ENCODE peak calls at places on chromosomes 2 and 18, in four cellular contexts. One of them, this sample, is unnamed.

GRCh38 chr2:25639131-25639530 is 34.2 kb downstream of the DTNB start:
- DNase-seq in GM10248: no peak
- DNase-seq in HTR-8/SVneo: no peak
- DNase-seq in activated CD8-positive, alpha-beta memory T cell treated with anti-CD3 and anti-CD28 coated beads for 24 hours: no peak
- DNase-seq in this sample: no peak

GRCh38 chr2:46342566-46343315 is 45.5 kb downstream of the EPAS1 start:
- DNase-seq in GM10248: no peak
- DNase-seq in activated CD8-positive, alpha-beta memory T cell treated with anti-CD3 and anti-CD28 coated beads for 24 hours: no peak
- DNase-seq in HTR-8/SVneo: no peak
- DNase-seq in this sample: no peak

GRCh38 chr2:26086155-26086634 is 52.3 kb downstream of the RAB10 start:
- DNase-seq in HTR-8/SVneo: no peak
- DNase-seq in GM10248: peak; percentile 18
- DNase-seq in activated CD8-positive, alpha-beta memory T cell treated with anti-CD3 and anti-CD28 coated beads for 24 hours: peak; percentile 64
- DNase-seq in this sample: peak; percentile 91

GRCh38 chr2:24409700-24410556 is 49.6 kb upstream of the ITSN2 start:
- DNase-seq in HTR-8/SVneo: peak; percentile 75
- DNase-seq in activated CD8-positive, alpha-beta memory T cell treated with anti-CD3 and anti-CD28 coated beads for 24 hours: no peak
- DNase-seq in GM10248: peak; percentile 77
- DNase-seq in this sample: peak; percentile 74

GRCh38 chr18:26511339-26512071 is 36.8 kb downstream of the KCTD1 start:
- DNase-seq in GM10248: no peak
- DNase-seq in HTR-8/SVneo: no peak
- DNase-seq in activated CD8-positive, alpha-beta memory T cell treated with anti-CD3 and anti-CD28 coated beads for 24 hours: no peak
- DNase-seq in this sample: no peak

GRCh38 chr18:57094199-57094598 is 52.7 kb upstream of the BOD1L2 start:
- DNase-seq in GM10248: no peak
- DNase-seq in activated CD8-positive, alpha-beta memory T cell treated with anti-CD3 and anti-CD28 coated beads for 24 hours: no peak
- DNase-seq in HTR-8/SVneo: no peak
- DNase-seq in this sample: no peak

GRCh38 chr18:7840445-7840844 is 273.3 kb downstream of the PTPRM start:
- DNase-seq in HTR-8/SVneo: no peak
- DNase-seq in GM10248: no peak
- DNase-seq in activated CD8-positive, alpha-beta memory T cell treated with anti-CD3 and anti-CD28 coated beads for 24 hours: no peak
- DNase-seq in this sample: no peak

GRCh38 chr18:8962192-8962772 is 140.2 kb upstream of the NDUFV2 start:
- DNase-seq in GM10248: no peak
- DNase-seq in HTR-8/SVneo: no peak
- DNase-seq in activated CD8-positive, alpha-beta memory T cell treated with anti-CD3 and anti-CD28 coated beads for 24 hours: no peak
- DNase-seq in this sample: no peak

GRCh38 chr2:234494361-234495075 is 2.4 kb downstream of the ARL4C start:
- DNase-seq in HTR-8/SVneo: no peak
- DNase-seq in GM10248: no peak
- DNase-seq in activated CD8-positive, alpha-beta memory T cell treated with anti-CD3 and anti-CD28 coated beads for 24 hours: no peak
- DNase-seq in this sample: peak; percentile 68

GRCh38 chr2:72116081-72116533 is 31.6 kb downstream of the CYP26B1 start:
- DNase-seq in GM10248: no peak
- DNase-seq in HTR-8/SVneo: peak; percentile 75
- DNase-seq in activated CD8-positive, alpha-beta memory T cell treated with anti-CD3 and anti-CD28 coated beads for 24 hours: no peak
- DNase-seq in this sample: no peak

GRCh38 chr2:120680136-120680761 is 55.4 kb upstream of the GLI2 start:
- DNase-seq in HTR-8/SVneo: peak; percentile 84
- DNase-seq in activated CD8-positive, alpha-beta memory T cell treated with anti-CD3 and anti-CD28 coated beads for 24 hours: peak; percentile 89
- DNase-seq in GM10248: peak; percentile 74
- DNase-seq in this sample: peak; percentile 79

GRCh38 chr18:13410471-13410870 is 191.9 kb downstream of the LDLRAD4 start:
- DNase-seq in activated CD8-positive, alpha-beta memory T cell treated with anti-CD3 and anti-CD28 coated beads for 24 hours: no peak
- DNase-seq in HTR-8/SVneo: no peak
- DNase-seq in GM10248: no peak
- DNase-seq in this sample: no peak

GRCh38 chr18:8777846-8778245 is 72.5 kb downstream of the MTCL1 start:
- DNase-seq in activated CD8-positive, alpha-beta memory T cell treated with anti-CD3 and anti-CD28 coated beads for 24 hours: no peak
- DNase-seq in GM10248: no peak
- DNase-seq in HTR-8/SVneo: no peak
- DNase-seq in this sample: no peak

GRCh38 chr18:78782951-78783563 is 196.6 kb upstream of the SALL3 start:
- DNase-seq in GM10248: no peak
- DNase-seq in activated CD8-positive, alpha-beta memory T cell treated with anti-CD3 and anti-CD28 coated beads for 24 hours: no peak
- DNase-seq in HTR-8/SVneo: no peak
- DNase-seq in this sample: no peak

GRCh38 chr2:72959554-72959953 is 42.2 kb downstream of the EMX1 start:
- DNase-seq in activated CD8-positive, alpha-beta memory T cell treated with anti-CD3 and anti-CD28 coated beads for 24 hours: no peak
- DNase-seq in GM10248: no peak
- DNase-seq in HTR-8/SVneo: no peak
- DNase-seq in this sample: no peak

GRCh38 chr2:139156730-139157129 is 376.5 kb upstream of the NXPH2 start:
- DNase-seq in HTR-8/SVneo: no peak
- DNase-seq in activated CD8-positive, alpha-beta memory T cell treated with anti-CD3 and anti-CD28 coated beads for 24 hours: no peak
- DNase-seq in GM10248: no peak
- DNase-seq in this sample: no peak

GRCh38 chr2:133812826-133813617 is 244.8 kb upstream of the NCKAP5 start:
- DNase-seq in HTR-8/SVneo: no peak
- DNase-seq in GM10248: no peak
- DNase-seq in activated CD8-positive, alpha-beta memory T cell treated with anti-CD3 and anti-CD28 coated beads for 24 hours: no peak
- DNase-seq in this sample: peak; percentile 86

GRCh38 chr18:75162467-75162866 is 46.5 kb downstream of the PTGR3 start:
- DNase-seq in GM10248: no peak
- DNase-seq in HTR-8/SVneo: no peak
- DNase-seq in activated CD8-positive, alpha-beta memory T cell treated with anti-CD3 and anti-CD28 coated beads for 24 hours: no peak
- DNase-seq in this sample: peak; percentile 27

GRCh38 chr2:240300261-240300821 is 135.1 kb upstream of the GPC1 start:
- DNase-seq in activated CD8-positive, alpha-beta memory T cell treated with anti-CD3 and anti-CD28 coated beads for 24 hours: no peak
- DNase-seq in HTR-8/SVneo: no peak
- DNase-seq in GM10248: no peak
- DNase-seq in this sample: no peak

GRCh38 chr2:64845273-64845905 is 143.8 kb upstream of the SLC1A4 start:
- DNase-seq in HTR-8/SVneo: no peak
- DNase-seq in GM10248: no peak
- DNase-seq in activated CD8-positive, alpha-beta memory T cell treated with anti-CD3 and anti-CD28 coated beads for 24 hours: no peak
- DNase-seq in this sample: no peak

GRCh38 chr2:72892506-72893173 is 5.4 kb downstream of the SPR start:
- DNase-seq in GM10248: peak; percentile 77
- DNase-seq in activated CD8-positive, alpha-beta memory T cell treated with anti-CD3 and anti-CD28 coated beads for 24 hours: peak; percentile 78
- DNase-seq in HTR-8/SVneo: peak; percentile 86
- DNase-seq in this sample: peak; percentile 45

GRCh38 chr2:67159929-67160328 is 237.2 kb upstream of the ETAA1 start:
- DNase-seq in activated CD8-positive, alpha-beta memory T cell treated with anti-CD3 and anti-CD28 coated beads for 24 hours: no peak
- DNase-seq in HTR-8/SVneo: no peak
- DNase-seq in GM10248: no peak
- DNase-seq in this sample: no peak

GRCh38 chr2:18584608-18584954 is 4.8 kb downstream of the NT5C1B start:
- DNase-seq in HTR-8/SVneo: no peak
- DNase-seq in activated CD8-positive, alpha-beta memory T cell treated with anti-CD3 and anti-CD28 coated beads for 24 hours: no peak
- DNase-seq in GM10248: no peak
- DNase-seq in this sample: no peak

GRCh38 chr18:31607384-31607783 is 15.7 kb downstream of the TTR start:
- DNase-seq in activated CD8-positive, alpha-beta memory T cell treated with anti-CD3 and anti-CD28 coated beads for 24 hours: no peak
- DNase-seq in HTR-8/SVneo: no peak
- DNase-seq in GM10248: no peak
- DNase-seq in this sample: no peak

GRCh38 chr2:105604938-105605337 is 139.8 kb upstream of the NCK2 start:
- DNase-seq in HTR-8/SVneo: no peak
- DNase-seq in activated CD8-positive, alpha-beta memory T cell treated with anti-CD3 and anti-CD28 coated beads for 24 hours: no peak
- DNase-seq in GM10248: no peak
- DNase-seq in this sample: peak; percentile 48

GRCh38 chr18:37486848-37487247 is 78.8 kb downstream of the CELF4 start:
- DNase-seq in GM10248: no peak
- DNase-seq in activated CD8-positive, alpha-beta memory T cell treated with anti-CD3 and anti-CD28 coated beads for 24 hours: no peak
- DNase-seq in HTR-8/SVneo: no peak
- DNase-seq in this sample: no peak

GRCh38 chr2:177396630-177397460 is 4.3 kb downstream of the AGPS start:
- DNase-seq in HTR-8/SVneo: peak; percentile 52
- DNase-seq in GM10248: no peak
- DNase-seq in activated CD8-positive, alpha-beta memory T cell treated with anti-CD3 and anti-CD28 coated beads for 24 hours: no peak
- DNase-seq in this sample: peak; percentile 85

GRCh38 chr2:38600242-38600891 is 2.4 kb downstream of the HNRNPLL start:
- DNase-seq in GM10248: no peak
- DNase-seq in HTR-8/SVneo: no peak
- DNase-seq in activated CD8-positive, alpha-beta memory T cell treated with anti-CD3 and anti-CD28 coated beads for 24 hours: no peak
- DNase-seq in this sample: peak; percentile 49